ENCODE peak calls at places on chromosomes 4 and X, in four cellular contexts. T, J, X and N are unnamed samples.

GRCh38 chr4:167025651-167026050 is 208.6 kb downstream of the SPOCK3 start:
- DNase-seq in X (no peak), T (no peak), J (no peak), N (no peak)

GRCh38 chr4:3703677-3704521 is 62.3 kb upstream of the ADRA2C start:
- DNase-seq in J (no peak), X (peak; percentile 38), T (peak; percentile 6), N (no peak)

GRCh38 chr4:76665139-76665538 is 230.1 kb downstream of the SHROOM3 start:
- DNase-seq in X (no peak), T (no peak), J (peak; percentile 5), N (peak; percentile 67)

GRCh38 chr4:177315767-177316490 is 6.3 kb downstream of the NEIL3 start:
- DNase-seq in X (no peak), T (no peak), J (no peak), N (no peak)

GRCh38 chrX:109714340-109714958 is 18.6 kb downstream of the ACSL4 start:
- DNase-seq in J (peak; percentile 60), T (no peak), X (no peak), N (peak; percentile 65)

GRCh38 chrX:30275498-30275897 is 28.6 kb downstream of the MAGEB1 start:
- DNase-seq in X (peak; percentile 19), T (no peak), J (peak; percentile 29), N (peak; percentile 18)

GRCh38 chr4:115315182-115315581 is 201.8 kb upstream of the NDST4 start:
- DNase-seq in J (no peak), T (no peak), X (no peak), N (no peak)

GRCh38 chr4:163913571-163913970 is 419.1 kb downstream of the TMA16 start:
- DNase-seq in J (no peak), X (no peak), T (no peak), N (no peak)

GRCh38 chr4:77994194-77994721 is 62.9 kb upstream of the FRAS1 start:
- DNase-seq in T (no peak), X (peak; percentile 86), J (peak; percentile 71), N (no peak)

GRCh38 chrX:98605941-98606340 is 1722.2 kb downstream of the RPA4 start:
- DNase-seq in J (no peak), X (no peak), T (no peak), N (no peak)

GRCh38 chr4:28388471-28388870 is 1527.8 kb downstream of the STIM2 start:
- DNase-seq in J (no peak), T (no peak), X (no peak), N (no peak)

GRCh38 chr4:78691971-78692814 is 84.0 kb upstream of the BMP2K start:
- DNase-seq in T (peak; percentile 11), X (peak; percentile 64), J (no peak), N (no peak)

GRCh38 chr4:25863347-25863784 is 578 bp upstream of the SEL1L3 start:
- DNase-seq in J (peak; percentile 14), T (no peak), X (peak; percentile 2), N (no peak)

GRCh38 chr4:47786958-47787370 is 50.9 kb downstream of the CORIN start:
- DNase-seq in T (no peak), X (no peak), J (no peak), N (no peak)

GRCh38 chr4:117898496-117898895 is 135.8 kb upstream of the NDST3 start:
- DNase-seq in T (no peak), J (no peak), X (no peak), N (no peak)

GRCh38 chrX:47802589-47802988 is 34.1 kb upstream of the ZNF81 start:
- DNase-seq in X (no peak), J (no peak), T (no peak), N (no peak)

GRCh38 chr4:158371158-158371557 is 150.5 kb upstream of the RXFP1 start:
- DNase-seq in T (no peak), J (no peak), X (no peak), N (no peak)

GRCh38 chr4:99506781-99507180 is 4.0 kb upstream of the C4orf17 start:
- DNase-seq in T (no peak), J (no peak), X (no peak), N (no peak)

GRCh38 chr4:53459548-53459947 is 82.1 kb downstream of the FIP1L1 start:
- DNase-seq in T (no peak), X (peak; percentile 79), J (peak; percentile 49), N (peak; percentile 43)

GRCh38 chr4:123229326-123229725 is 167.3 kb upstream of the SPRY1 start:
- DNase-seq in T (no peak), J (no peak), X (no peak), N (no peak)

GRCh38 chr4:14110407-14110806 is 482.9 kb upstream of the BOD1L1 start:
- DNase-seq in T (no peak), X (no peak), J (peak; percentile 2), N (peak; percentile 61)

GRCh38 chr4:40228497-40229365 is 31.9 kb downstream of the RHOH start:
- DNase-seq in X (no peak), J (peak; percentile 26), T (no peak), N (no peak)

GRCh38 chr4:14152834-14153519 is 525.5 kb upstream of the BOD1L1 start:
- DNase-seq in J (peak; percentile 11), X (no peak), T (no peak), N (no peak)

GRCh38 chr4:66769436-66769835 is 775.9 kb downstream of the CENPC start:
- DNase-seq in J (no peak), T (no peak), X (no peak), N (no peak)

GRCh38 chrX:49058794-49059193 is at the start of gene CCDC120:
- DNase-seq in T (no peak), X (no peak), J (no peak), N (no peak)

GRCh38 chr4:184616633-184617471 is 32.4 kb downstream of the CASP3 start:
- DNase-seq in X (no peak), J (no peak), T (no peak), N (no peak)

GRCh38 chr4:185950891-185951290 is 118.1 kb upstream of the TLR3 start:
- DNase-seq in X (no peak), T (no peak), J (no peak), N (no peak)

GRCh38 chrX:45824471-45824870 is 623.8 kb upstream of the DIPK2B start:
- DNase-seq in T (peak; percentile 18), X (no peak), J (peak; percentile 87), N (peak; percentile 95)

GRCh38 chr4:174775366-174775765 is 53.7 kb downstream of the GLRA3 start:
- DNase-seq in J (no peak), T (no peak), X (no peak), N (no peak)

GRCh38 chrX:64204701-64205440 is 637 bp downstream of the AMER1 start:
- DNase-seq in J (peak; percentile 19), X (peak; percentile 34), T (peak; percentile 35), N (no peak)